ENCODE peak calls at places on chromosomes 6 and 20, in six cellular contexts. One of them, this sample, is unnamed.
A peak's percentile ranks its signal among the peaks of the same experiment; 100 is the strongest.

GRCh38 chr6:2796884-2797283 is 31.7 kb downstream of the WRNIP1 start:
- DNase-seq in mammary epithelial cell: no peak
- DNase-seq in fibroblast of the aortic adventitia: no peak
- DNase-seq in gastrocnemius medialis: no peak
- DNase-seq in neural progenitor cell: no peak
- DNase-seq in choroid plexus epithelial cell: no peak
- DNase-seq in this sample: no peak

GRCh38 chr6:105301072-105301503 is 101.8 kb downstream of the PREP start:
- DNase-seq in gastrocnemius medialis: peak; percentile 28
- DNase-seq in neural progenitor cell: no peak
- DNase-seq in mammary epithelial cell: no peak
- DNase-seq in choroid plexus epithelial cell: peak; percentile 33
- DNase-seq in fibroblast of the aortic adventitia: peak; percentile 9
- DNase-seq in this sample: no peak

GRCh38 chr6:159249752-159250151 is 80.6 kb downstream of the FNDC1 start:
- DNase-seq in neural progenitor cell: no peak
- DNase-seq in gastrocnemius medialis: no peak
- DNase-seq in choroid plexus epithelial cell: no peak
- DNase-seq in mammary epithelial cell: peak; percentile 14
- DNase-seq in fibroblast of the aortic adventitia: no peak
- DNase-seq in this sample: no peak

GRCh38 chr6:18530201-18530600 is 143.1 kb downstream of the RNF144B start:
- DNase-seq in fibroblast of the aortic adventitia: no peak
- DNase-seq in gastrocnemius medialis: no peak
- DNase-seq in mammary epithelial cell: no peak
- DNase-seq in neural progenitor cell: no peak
- DNase-seq in choroid plexus epithelial cell: no peak
- DNase-seq in this sample: no peak

GRCh38 chr6:26286168-26286854 is 78.7 kb upstream of the BTN3A2 start:
- DNase-seq in mammary epithelial cell: peak; percentile 59
- DNase-seq in fibroblast of the aortic adventitia: peak; percentile 85
- DNase-seq in gastrocnemius medialis: peak; percentile 42
- DNase-seq in choroid plexus epithelial cell: peak; percentile 83
- DNase-seq in neural progenitor cell: peak; percentile 80
- DNase-seq in this sample: peak; percentile 76

GRCh38 chr6:121436966-121437756 is 1.7 kb downstream of the GJA1 start:
- DNase-seq in fibroblast of the aortic adventitia: peak; percentile 72
- DNase-seq in neural progenitor cell: peak; percentile 70
- DNase-seq in gastrocnemius medialis: no peak
- DNase-seq in choroid plexus epithelial cell: peak; percentile 62
- DNase-seq in mammary epithelial cell: peak; percentile 39
- DNase-seq in this sample: no peak

GRCh38 chr20:7736336-7736735 is 203.9 kb downstream of the HAO1 start:
- DNase-seq in neural progenitor cell: no peak
- DNase-seq in fibroblast of the aortic adventitia: peak; percentile 82
- DNase-seq in gastrocnemius medialis: no peak
- DNase-seq in choroid plexus epithelial cell: no peak
- DNase-seq in mammary epithelial cell: peak; percentile 86
- DNase-seq in this sample: peak; percentile 66

GRCh38 chr6:37103169-37104039 is 66.5 kb upstream of the PIM1 start:
- DNase-seq in neural progenitor cell: peak; percentile 54
- DNase-seq in fibroblast of the aortic adventitia: peak; percentile 50
- DNase-seq in choroid plexus epithelial cell: peak; percentile 38
- DNase-seq in gastrocnemius medialis: peak; percentile 93
- DNase-seq in mammary epithelial cell: peak; percentile 33
- DNase-seq in this sample: peak; percentile 47

GRCh38 chr6:40210628-40211056 is 276.4 kb upstream of the MOCS1 start:
- DNase-seq in fibroblast of the aortic adventitia: no peak
- DNase-seq in neural progenitor cell: no peak
- DNase-seq in mammary epithelial cell: no peak
- DNase-seq in gastrocnemius medialis: no peak
- DNase-seq in choroid plexus epithelial cell: no peak
- DNase-seq in this sample: no peak

GRCh38 chr6:149830731-149831379 is 33.3 kb downstream of the LRP11 start:
- DNase-seq in fibroblast of the aortic adventitia: peak; percentile 79
- DNase-seq in choroid plexus epithelial cell: peak; percentile 34
- DNase-seq in neural progenitor cell: no peak
- DNase-seq in mammary epithelial cell: no peak
- DNase-seq in gastrocnemius medialis: no peak
- DNase-seq in this sample: no peak

GRCh38 chr20:2748551-2749342 is 51.7 kb downstream of the CPXM1 start:
- DNase-seq in mammary epithelial cell: no peak
- DNase-seq in choroid plexus epithelial cell: no peak
- DNase-seq in neural progenitor cell: no peak
- DNase-seq in gastrocnemius medialis: no peak
- DNase-seq in fibroblast of the aortic adventitia: no peak
- DNase-seq in this sample: no peak

GRCh38 chr6:118892248-118893094 is 1.5 kb upstream of the ASF1A start:
- DNase-seq in fibroblast of the aortic adventitia: peak; percentile 18
- DNase-seq in mammary epithelial cell: no peak
- DNase-seq in neural progenitor cell: no peak
- DNase-seq in choroid plexus epithelial cell: peak; percentile 33
- DNase-seq in gastrocnemius medialis: no peak
- DNase-seq in this sample: no peak

GRCh38 chr6:112927641-112928040 is 580.5 kb downstream of the RFPL4B start:
- DNase-seq in choroid plexus epithelial cell: no peak
- DNase-seq in neural progenitor cell: no peak
- DNase-seq in gastrocnemius medialis: no peak
- DNase-seq in fibroblast of the aortic adventitia: peak; percentile 47
- DNase-seq in mammary epithelial cell: no peak
- DNase-seq in this sample: no peak

GRCh38 chr20:50762045-50762422 is 30.7 kb downstream of the PARD6B start:
- DNase-seq in mammary epithelial cell: no peak
- DNase-seq in fibroblast of the aortic adventitia: peak; percentile 35
- DNase-seq in neural progenitor cell: no peak
- DNase-seq in gastrocnemius medialis: no peak
- DNase-seq in choroid plexus epithelial cell: no peak
- DNase-seq in this sample: no peak

GRCh38 chr6:119096683-119097310 is 18.3 kb upstream of the FAM184A start:
- DNase-seq in choroid plexus epithelial cell: peak; percentile 33
- DNase-seq in gastrocnemius medialis: peak; percentile 52
- DNase-seq in mammary epithelial cell: peak; percentile 92
- DNase-seq in neural progenitor cell: no peak
- DNase-seq in fibroblast of the aortic adventitia: peak; percentile 69
- DNase-seq in this sample: peak; percentile 86

GRCh38 chr20:6769953-6770831 is 2.7 kb downstream of the BMP2 start:
- DNase-seq in choroid plexus epithelial cell: peak; percentile 52
- DNase-seq in mammary epithelial cell: no peak
- DNase-seq in neural progenitor cell: peak; percentile 64
- DNase-seq in fibroblast of the aortic adventitia: peak; percentile 62
- DNase-seq in gastrocnemius medialis: no peak
- DNase-seq in this sample: no peak

GRCh38 chr20:22773326-22773725 is 189.0 kb upstream of the FOXA2 start:
- DNase-seq in neural progenitor cell: no peak
- DNase-seq in mammary epithelial cell: no peak
- DNase-seq in choroid plexus epithelial cell: no peak
- DNase-seq in gastrocnemius medialis: no peak
- DNase-seq in fibroblast of the aortic adventitia: no peak
- DNase-seq in this sample: no peak

GRCh38 chr20:53723045-53723444 is 129.4 kb upstream of the ZNF217 start:
- DNase-seq in gastrocnemius medialis: no peak
- DNase-seq in fibroblast of the aortic adventitia: no peak
- DNase-seq in mammary epithelial cell: no peak
- DNase-seq in choroid plexus epithelial cell: no peak
- DNase-seq in neural progenitor cell: no peak
- DNase-seq in this sample: no peak

GRCh38 chr6:81966968-81967367 is 214.5 kb upstream of the TENT5A start:
- DNase-seq in choroid plexus epithelial cell: no peak
- DNase-seq in neural progenitor cell: no peak
- DNase-seq in mammary epithelial cell: no peak
- DNase-seq in fibroblast of the aortic adventitia: no peak
- DNase-seq in gastrocnemius medialis: no peak
- DNase-seq in this sample: peak; percentile 51

GRCh38 chr6:74927299-74927698 is 278.6 kb downstream of the COL12A1 start:
- DNase-seq in choroid plexus epithelial cell: no peak
- DNase-seq in gastrocnemius medialis: no peak
- DNase-seq in neural progenitor cell: no peak
- DNase-seq in fibroblast of the aortic adventitia: no peak
- DNase-seq in mammary epithelial cell: no peak
- DNase-seq in this sample: no peak

GRCh38 chr20:44026932-44027685 is 112.5 kb downstream of the TOX2 start:
- DNase-seq in neural progenitor cell: no peak
- DNase-seq in fibroblast of the aortic adventitia: no peak
- DNase-seq in gastrocnemius medialis: no peak
- DNase-seq in choroid plexus epithelial cell: no peak
- DNase-seq in mammary epithelial cell: no peak
- DNase-seq in this sample: no peak

GRCh38 chr6:710601-711571 is 17.9 kb upstream of the EXOC2 start:
- DNase-seq in gastrocnemius medialis: no peak
- DNase-seq in choroid plexus epithelial cell: peak; percentile 88
- DNase-seq in neural progenitor cell: peak; percentile 72
- DNase-seq in fibroblast of the aortic adventitia: peak; percentile 70
- DNase-seq in mammary epithelial cell: peak; percentile 21
- DNase-seq in this sample: peak; percentile 27

GRCh38 chr6:21079468-21080048 is 514.0 kb upstream of the SOX4 start:
- DNase-seq in choroid plexus epithelial cell: peak; percentile 29
- DNase-seq in gastrocnemius medialis: no peak
- DNase-seq in neural progenitor cell: no peak
- DNase-seq in fibroblast of the aortic adventitia: peak; percentile 56
- DNase-seq in mammary epithelial cell: no peak
- DNase-seq in this sample: no peak

GRCh38 chr6:53005667-53006250 is 10.7 kb upstream of the GSTA4 start:
- DNase-seq in neural progenitor cell: no peak
- DNase-seq in choroid plexus epithelial cell: no peak
- DNase-seq in gastrocnemius medialis: no peak
- DNase-seq in fibroblast of the aortic adventitia: no peak
- DNase-seq in mammary epithelial cell: no peak
- DNase-seq in this sample: no peak

GRCh38 chr20:46974669-46975434 is 80.2 kb downstream of the EYA2 start:
- DNase-seq in gastrocnemius medialis: no peak
- DNase-seq in neural progenitor cell: no peak
- DNase-seq in choroid plexus epithelial cell: no peak
- DNase-seq in fibroblast of the aortic adventitia: no peak
- DNase-seq in mammary epithelial cell: peak; percentile 83
- DNase-seq in this sample: no peak

GRCh38 chr6:36769676-36770499 is 69.4 kb downstream of the CPNE5 start:
- DNase-seq in mammary epithelial cell: peak; percentile 24
- DNase-seq in neural progenitor cell: no peak
- DNase-seq in fibroblast of the aortic adventitia: peak; percentile 26
- DNase-seq in gastrocnemius medialis: no peak
- DNase-seq in choroid plexus epithelial cell: peak; percentile 24
- DNase-seq in this sample: peak; percentile 30

GRCh38 chr6:36594816-36595167 is 630 bp downstream of the SRSF3 start:
- DNase-seq in choroid plexus epithelial cell: no peak
- DNase-seq in gastrocnemius medialis: no peak
- DNase-seq in fibroblast of the aortic adventitia: no peak
- DNase-seq in neural progenitor cell: no peak
- DNase-seq in mammary epithelial cell: no peak
- DNase-seq in this sample: no peak

GRCh38 chr6:169589293-169589692 is 112.5 kb downstream of the WDR27 start:
- DNase-seq in neural progenitor cell: no peak
- DNase-seq in choroid plexus epithelial cell: peak; percentile 83
- DNase-seq in gastrocnemius medialis: no peak
- DNase-seq in mammary epithelial cell: peak; percentile 69
- DNase-seq in fibroblast of the aortic adventitia: peak; percentile 12
- DNase-seq in this sample: no peak

GRCh38 chr6:167341038-167341613 is 16.2 kb downstream of the TTLL2 start:
- DNase-seq in neural progenitor cell: no peak
- DNase-seq in choroid plexus epithelial cell: no peak
- DNase-seq in mammary epithelial cell: no peak
- DNase-seq in fibroblast of the aortic adventitia: no peak
- DNase-seq in gastrocnemius medialis: no peak
- DNase-seq in this sample: no peak

GRCh38 chr6:163943647-163944395 is 529.3 kb downstream of the QKI start:
- DNase-seq in gastrocnemius medialis: no peak
- DNase-seq in choroid plexus epithelial cell: peak; percentile 46
- DNase-seq in neural progenitor cell: peak; percentile 98
- DNase-seq in mammary epithelial cell: no peak
- DNase-seq in fibroblast of the aortic adventitia: no peak
- DNase-seq in this sample: no peak

GRCh38 chr20:45174434-45175364 is at the start of gene PI3:
- DNase-seq in neural progenitor cell: no peak
- DNase-seq in mammary epithelial cell: peak; percentile 88
- DNase-seq in fibroblast of the aortic adventitia: peak; percentile 32
- DNase-seq in gastrocnemius medialis: no peak
- DNase-seq in choroid plexus epithelial cell: no peak
- DNase-seq in this sample: peak; percentile 99

GRCh38 chr6:110828396-110828795 is 13.1 kb upstream of the CDK19 start:
- DNase-seq in gastrocnemius medialis: no peak
- DNase-seq in neural progenitor cell: no peak
- DNase-seq in fibroblast of the aortic adventitia: peak; percentile 46
- DNase-seq in choroid plexus epithelial cell: no peak
- DNase-seq in mammary epithelial cell: peak; percentile 62
- DNase-seq in this sample: no peak
- TF ChIP-seq CTCF in gastrocnemius medialis: no peak
- TF ChIP-seq CTCF in neural progenitor cell: no peak
- TF ChIP-seq CTCF in fibroblast of the aortic adventitia: no peak
- TF ChIP-seq CTCF in choroid plexus epithelial cell: no peak
- TF ChIP-seq CTCF in mammary epithelial cell: no peak
- TF ChIP-seq CTCF in this sample: no peak

GRCh38 chr20:396619-397431 is 11.3 kb upstream of the RBCK1 start:
- DNase-seq in mammary epithelial cell: no peak
- DNase-seq in neural progenitor cell: no peak
- DNase-seq in fibroblast of the aortic adventitia: no peak
- DNase-seq in choroid plexus epithelial cell: no peak
- DNase-seq in gastrocnemius medialis: no peak
- DNase-seq in this sample: no peak
- TF ChIP-seq CTCF in mammary epithelial cell: no peak
- TF ChIP-seq CTCF in neural progenitor cell: no peak
- TF ChIP-seq CTCF in fibroblast of the aortic adventitia: no peak
- TF ChIP-seq CTCF in choroid plexus epithelial cell: no peak
- TF ChIP-seq CTCF in gastrocnemius medialis: no peak
- TF ChIP-seq CTCF in this sample: no peak

DNA sequence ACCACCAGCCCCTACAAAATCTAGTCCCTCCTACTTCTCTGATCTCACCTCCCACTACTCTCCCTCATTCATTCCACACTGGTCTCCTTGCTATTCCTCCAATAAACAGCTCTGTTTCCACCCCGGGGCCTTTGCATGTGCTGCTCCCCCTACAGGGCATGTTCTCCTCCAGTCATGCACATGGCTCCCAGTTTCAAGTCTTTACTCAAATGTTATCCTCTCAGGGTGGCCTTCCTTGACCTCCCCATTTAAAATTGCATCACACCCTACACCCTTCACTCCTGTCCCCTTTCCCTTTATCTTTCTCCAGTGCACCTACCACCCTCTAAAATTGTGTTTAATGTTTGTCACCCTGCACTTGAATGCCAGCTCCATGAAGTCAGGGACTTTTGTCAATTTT is 174.5 kb downstream of the MRPL14 start:
- DNase-seq in choroid plexus epithelial cell: peak; percentile 29
- DNase-seq in gastrocnemius medialis: no peak
- DNase-seq in mammary epithelial cell: no peak
- DNase-seq in fibroblast of the aortic adventitia: no peak
- DNase-seq in neural progenitor cell: no peak
- DNase-seq in this sample: peak; percentile 24
- TF ChIP-seq CTCF in choroid plexus epithelial cell: peak; percentile 40
- TF ChIP-seq CTCF in gastrocnemius medialis: no peak
- TF ChIP-seq CTCF in mammary epithelial cell: no peak
- TF ChIP-seq CTCF in fibroblast of the aortic adventitia: peak; percentile 16
- TF ChIP-seq CTCF in neural progenitor cell: peak; percentile 4
- TF ChIP-seq CTCF in this sample: no peak

DNA sequence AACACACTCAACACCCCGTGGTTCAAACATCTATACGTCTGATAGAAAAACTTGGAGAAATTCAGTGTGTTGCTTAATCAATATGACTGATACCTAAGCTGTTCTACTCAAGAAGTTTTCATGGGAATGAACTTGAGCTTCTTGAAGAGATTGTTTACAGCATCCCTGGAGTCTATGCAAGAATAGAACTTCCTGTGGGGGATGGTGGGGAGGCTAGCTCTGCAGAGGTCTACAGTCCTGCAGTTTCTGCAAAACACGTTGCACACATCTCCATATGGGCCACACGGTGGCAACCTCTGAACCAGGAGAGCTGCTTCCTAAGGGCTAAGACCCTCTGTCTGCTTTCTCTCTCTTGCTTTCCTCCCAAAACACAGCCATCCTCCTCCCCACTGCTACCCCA is 32.7 kb upstream of the FANCE start:
- DNase-seq in neural progenitor cell: peak; percentile 44
- DNase-seq in gastrocnemius medialis: no peak
- DNase-seq in fibroblast of the aortic adventitia: peak; percentile 36
- DNase-seq in mammary epithelial cell: no peak
- DNase-seq in choroid plexus epithelial cell: peak; percentile 95
- DNase-seq in this sample: no peak
- TF ChIP-seq CTCF in neural progenitor cell: peak; percentile 33
- TF ChIP-seq CTCF in gastrocnemius medialis: no peak
- TF ChIP-seq CTCF in fibroblast of the aortic adventitia: peak; percentile 18
- TF ChIP-seq CTCF in mammary epithelial cell: no peak
- TF ChIP-seq CTCF in choroid plexus epithelial cell: peak; percentile 66
- TF ChIP-seq CTCF in this sample: no peak